ENCODE peak calls at places on chromosomes 3 and 15, in ten cellular contexts. K is A549, Y is sigmoid colon, O is suprapubic skin, X is stomach, R is tibial nerve, B is GM12878, M is K562, Q is transverse colon, L is upper lobe of left lung. C is an unnamed sample. For H3K9me3, the result is how much of the 10 kb centered on the place peaks cover.

GRCh38 chr15:91515188-91515754 is 338.2 kb upstream of the SLCO3A1 start:
- DNase-seq in K (peak), Y (peak), O (peak), X (no peak), R (peak), B (no peak), M (no peak), Q (no peak), L (no peak), C (no peak)

GRCh38 chr15:38072507-38073277 is 138.3 kb downstream of the TMCO5A start:
- DNase-seq in K (peak), Y (peak), O (peak), X (peak), R (peak), B (no peak), M (peak), Q (peak), L (peak), C (peak)

GRCh38 chr3:69695443-69695842 is 43.8 kb upstream of the MITF start:
- DNase-seq in K (no peak), Y (no peak), O (no peak), X (no peak), R (no peak), B (no peak), M (no peak), Q (no peak), L (no peak), C (no peak)

GRCh38 chr15:41940441-41940857 is 31.9 kb downstream of the EHD4 start:
- DNase-seq in K (no peak), Y (no peak), O (peak), X (no peak), R (no peak), B (no peak), M (no peak), Q (no peak), L (no peak), C (no peak)

GRCh38 chr3:81394656-81395055 is 366.8 kb downstream of the GBE1 start:
- DNase-seq in K (no peak), Y (no peak), O (no peak), X (no peak), R (no peak), B (no peak), M (no peak), Q (no peak), L (no peak), C (no peak)

GRCh38 chr3:141941093-141941492 is 64.7 kb downstream of the ATP1B3 start:
- DNase-seq in K (no peak), Y (peak), O (no peak), X (no peak), R (no peak), B (no peak), M (no peak), Q (peak), L (no peak), C (no peak)

GRCh38 chr3:101823525-101823924 is 25.8 kb upstream of the NFKBIZ start:
- DNase-seq in K (no peak), Y (no peak), O (no peak), X (no peak), R (no peak), B (no peak), M (no peak), Q (no peak), L (no peak), C (no peak)

GRCh38 chr15:80587816-80588456 is 107.2 kb upstream of the ABHD17C start:
- DNase-seq in K (no peak), Y (peak), O (no peak), X (no peak), R (no peak), B (no peak), M (no peak), Q (no peak), L (no peak), C (no peak)

GRCh38 chr15:31255732-31256384 is 70.8 kb upstream of the KLF13 start:
- DNase-seq in K (no peak), Y (no peak), O (no peak), X (no peak), R (no peak), B (no peak), M (no peak), Q (peak), L (no peak), C (no peak)

GRCh38 chr15:95567686-95568085 is 762.8 kb upstream of the NR2F2 start:
- DNase-seq in K (no peak), Y (no peak), O (no peak), X (no peak), R (no peak), B (no peak), M (no peak), Q (no peak), L (no peak), C (no peak)

GRCh38 chr15:69860921-69861320 is 236.8 kb downstream of the TLE3 start:
- DNase-seq in K (no peak), Y (no peak), O (no peak), X (no peak), R (no peak), B (no peak), M (no peak), Q (no peak), L (no peak), C (no peak)

GRCh38 chr3:171875923-171876412 is 32.8 kb downstream of the TMEM212 start:
- DNase-seq in K (no peak), Y (no peak), O (no peak), X (no peak), R (no peak), B (no peak), M (no peak), Q (no peak), L (no peak), C (no peak)

GRCh38 chr3:58063424-58063823 is 55.2 kb downstream of the FLNB start:
- DNase-seq in K (no peak), Y (peak), O (no peak), X (peak), R (peak), B (no peak), M (peak), Q (peak), L (no peak), C (no peak)

GRCh38 chr15:29034151-29034550 is 148.4 kb downstream of the APBA2 start:
- DNase-seq in K (no peak), Y (no peak), O (no peak), X (no peak), R (no peak), B (no peak), M (no peak), Q (no peak), L (no peak), C (no peak)

GRCh38 chr3:105429034-105429762 is 62.5 kb downstream of the ALCAM start:
- DNase-seq in K (no peak), Y (no peak), O (no peak), X (no peak), R (no peak), B (no peak), M (no peak), Q (no peak), L (no peak), C (no peak)

GRCh38 chr3:110420158-110420641 is 651.4 kb upstream of the NECTIN3 start:
- DNase-seq in K (peak), Y (no peak), O (no peak), X (no peak), R (no peak), B (no peak), M (no peak), Q (no peak), L (no peak), C (no peak)

GRCh38 chr3:25537476-25537875 is 109.4 kb downstream of the RARB start:
- DNase-seq in K (no peak), Y (no peak), O (no peak), X (no peak), R (no peak), B (no peak), M (no peak), Q (no peak), L (no peak), C (no peak)

GRCh38 chr15:70182858-70183695 is 85.4 kb upstream of the TLE3 start:
- DNase-seq in K (peak), Y (peak), O (no peak), X (no peak), R (no peak), B (no peak), M (no peak), Q (no peak), L (no peak), C (no peak)

GRCh38 chr3:10408680-10409079 is 87.8 kb upstream of the SEC13 start:
- DNase-seq in K (no peak), Y (no peak), O (no peak), X (no peak), R (no peak), B (no peak), M (no peak), Q (no peak), L (no peak), C (no peak)

GRCh38 chr3:42067324-42067723 is 23.8 kb upstream of the TRAK1 start:
- DNase-seq in K (no peak), Y (no peak), O (no peak), X (no peak), R (no peak), B (peak), M (no peak), Q (no peak), L (no peak), C (no peak)

GRCh38 chr3:44988073-44988472 is 12.0 kb downstream of the EXOSC7 start:
- DNase-seq in K (peak), Y (no peak), O (no peak), X (no peak), R (peak), B (no peak), M (peak), Q (no peak), L (no peak), C (no peak)

GRCh38 chr3:18432752-18433151 is 7.6 kb upstream of the SATB1 start:
- DNase-seq in K (no peak), Y (no peak), O (no peak), X (no peak), R (no peak), B (no peak), M (no peak), Q (no peak), L (no peak), C (no peak)

GRCh38 chr3:109089265-109089664 is 28.7 kb downstream of the MORC1 start:
- DNase-seq in K (no peak), Y (no peak), O (no peak), X (no peak), R (no peak), B (no peak), M (no peak), Q (no peak), L (no peak), C (no peak)

GRCh38 chr3:176767385-176767784 is 429.9 kb downstream of the TBL1XR1 start:
- DNase-seq in K (no peak), Y (peak), O (no peak), X (peak), R (no peak), B (no peak), M (no peak), Q (no peak), L (no peak), C (no peak)

GRCh38 chr15:80744826-80745225 is 34.3 kb upstream of the CEMIP start:
- DNase-seq in K (no peak), Y (no peak), O (no peak), X (no peak), R (no peak), B (no peak), M (no peak), Q (no peak), L (no peak), C (no peak)

GRCh38 chr15:25783607-25784131 is 79.5 kb downstream of the ATP10A start:
- DNase-seq in K (peak), Y (peak), O (peak), X (no peak), R (no peak), B (no peak), M (peak), Q (no peak), L (no peak), C (peak)

GRCh38 chr3:136906725-136907124 is 44.7 kb downstream of the NCK1 start:
- DNase-seq in K (no peak), Y (no peak), O (no peak), X (no peak), R (no peak), B (no peak), M (no peak), Q (no peak), L (no peak), C (no peak)

GRCh38 chr3:136913168-136913567 is 44.6 kb upstream of the IL20RB start:
- DNase-seq in K (no peak), Y (no peak), O (no peak), X (no peak), R (no peak), B (no peak), M (no peak), Q (no peak), L (no peak), C (no peak)

GRCh38 chr3:136909187-136909586 is 47.2 kb downstream of the NCK1 start:
- DNase-seq in K (no peak), Y (no peak), O (no peak), X (no peak), R (no peak), B (no peak), M (no peak), Q (no peak), L (no peak), C (no peak)

GRCh38 chr3:136914739-136915138 is 43.0 kb upstream of the IL20RB start:
- DNase-seq in K (no peak), Y (no peak), O (no peak), X (no peak), R (no peak), B (no peak), M (peak), Q (no peak), L (no peak), C (no peak)

DNA sequence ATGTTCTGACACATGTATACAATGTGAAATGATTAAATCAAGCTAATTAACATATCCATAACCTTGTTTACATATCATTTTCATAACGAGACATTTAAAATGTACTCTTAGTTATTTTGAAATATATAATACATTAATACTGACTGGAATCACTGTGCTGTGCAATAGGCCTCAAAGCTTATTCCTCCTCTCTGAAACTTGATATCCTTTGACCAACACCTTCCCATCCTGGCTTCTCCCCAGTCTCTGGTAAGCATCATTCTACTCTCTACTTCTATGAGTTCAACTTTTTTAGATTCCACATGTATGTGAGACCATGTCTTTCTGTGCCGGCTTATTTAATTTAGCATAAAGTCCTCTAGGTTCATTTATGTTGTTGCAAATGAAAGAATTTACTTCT is 47.1 kb upstream of the IL20RB start:
- DNase-seq in K (no peak), Y (no peak), O (no peak), X (no peak), R (no peak), B (no peak), M (no peak), Q (no peak), L (no peak), C (no peak)
- H3K9me3 ChIP-seq in K (under half), Y (under half), O (under half), X (under half), R (under half), B (under half), M (under half), Q (under half), L (under half), C (under half)

GRCh38 chr3:127762077-127762786 is 60.1 kb downstream of the MGLL start:
- DNase-seq in K (no peak), Y (peak), O (no peak), X (no peak), R (no peak), B (peak), M (no peak), Q (peak), L (no peak), C (no peak)
- TF ChIP-seq POLR2A in K (no peak), Y (no peak), O (no peak), X (no peak), R (no peak), B (peak), M (no peak), Q (no peak), L (no peak), C (no peak)

GRCh38 chr3:107283948-107284347 is 93.3 kb upstream of the CCDC54 start:
- DNase-seq in K (no peak), Y (no peak), O (no peak), X (no peak), R (no peak), B (no peak), M (no peak), Q (no peak), L (no peak), C (no peak)

GRCh38 chr3:107289354-107289753 is 87.9 kb upstream of the CCDC54 start:
- DNase-seq in K (no peak), Y (no peak), O (no peak), X (no peak), R (no peak), B (no peak), M (no peak), Q (no peak), L (no peak), C (no peak)

GRCh38 chr3:107284570-107284969 is 92.7 kb upstream of the CCDC54 start:
- DNase-seq in K (no peak), Y (no peak), O (no peak), X (no peak), R (no peak), B (no peak), M (no peak), Q (no peak), L (no peak), C (no peak)

GRCh38 chr3:107285197-107285596 is 92.0 kb upstream of the CCDC54 start:
- DNase-seq in K (no peak), Y (no peak), O (no peak), X (no peak), R (no peak), B (no peak), M (no peak), Q (no peak), L (no peak), C (no peak)
- TF ChIP-seq EP300 in K (no peak), Y (no peak), O (no peak), X (no peak), R (no peak), B (no peak), M (no peak), Q (no peak), L (no peak), C (no peak)

GRCh38 chr3:7657214-7658112 is 796.5 kb downstream of the GRM7 start:
- DNase-seq in K (no peak), Y (no peak), O (no peak), X (no peak), R (no peak), B (no peak), M (no peak), Q (no peak), L (no peak), C (no peak)
- H3K9me3 ChIP-seq in K (under half), Y (under half), O (under half), X (under half), R (under half), B (under half), M (under half), Q (under half), L (under half), C (under half)

DNA sequence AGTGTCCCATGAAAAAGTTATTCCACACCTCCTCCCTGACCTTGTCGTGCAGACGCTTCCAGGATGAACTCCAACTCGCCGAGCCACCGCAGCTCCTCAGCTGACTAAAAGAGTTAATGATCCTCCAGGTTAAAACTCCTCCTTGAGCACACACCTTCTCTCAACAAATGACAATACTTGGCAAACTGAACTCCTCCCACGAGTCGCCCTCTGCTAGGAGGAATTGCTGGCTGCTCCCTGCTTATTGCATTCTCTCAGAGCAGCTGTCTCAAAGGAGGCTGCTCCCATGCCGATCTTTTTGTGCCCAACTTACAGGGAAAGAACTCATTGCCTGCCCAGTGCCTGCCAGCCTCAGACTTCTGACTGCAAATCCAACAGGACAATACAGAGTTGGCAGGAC is at the start of gene ATP13A4:
- DNase-seq in K (peak), Y (no peak), O (no peak), X (peak), R (no peak), B (no peak), M (no peak), Q (peak), L (no peak), C (no peak)
- TF ChIP-seq POLR2A in K (no peak), Y (no peak), O (no peak), X (no peak), R (no peak), B (no peak), M (no peak), Q (peak), L (peak), C (no peak)

GRCh38 chr15:74337607-74338211 is 29.7 kb downstream of the CYP11A1 start:
- DNase-seq in K (no peak), Y (peak), O (no peak), X (no peak), R (no peak), B (no peak), M (no peak), Q (no peak), L (no peak), C (no peak)

GRCh38 chr15:74336061-74337005 is 31.1 kb downstream of the CYP11A1 start:
- DNase-seq in K (no peak), Y (peak), O (peak), X (no peak), R (no peak), B (no peak), M (no peak), Q (no peak), L (peak), C (no peak)

GRCh38 chr15:74335396-74335795 is 32.0 kb downstream of the CYP11A1 start:
- DNase-seq in K (no peak), Y (peak), O (peak), X (no peak), R (no peak), B (no peak), M (no peak), Q (no peak), L (no peak), C (no peak)

GRCh38 chr15:74338676-74339075 is 28.8 kb downstream of the CYP11A1 start:
- DNase-seq in K (no peak), Y (no peak), O (no peak), X (no peak), R (no peak), B (no peak), M (no peak), Q (no peak), L (no peak), C (no peak)

GRCh38 chr15:74337146-74337545 is 30.3 kb downstream of the CYP11A1 start:
- DNase-seq in K (no peak), Y (peak), O (no peak), X (no peak), R (no peak), B (no peak), M (no peak), Q (no peak), L (no peak), C (no peak)
- TF ChIP-seq EP300 in K (no peak), Y (no peak), O (no peak), X (no peak), R (no peak), B (no peak), M (no peak), Q (no peak), L (no peak), C (no peak)

GRCh38 chr15:24068102-24068501 is 381.0 kb upstream of the NDN start:
- DNase-seq in K (no peak), Y (no peak), O (no peak), X (no peak), R (no peak), B (no peak), M (no peak), Q (peak), L (no peak), C (no peak)
- H3K9me3 ChIP-seq in K (under half), Y (under half), O (under half), X (under half), R (under half), B (under half), M (under half), Q (under half), L (under half), C (under half)

GRCh38 chr15:48109212-48109611 is 11.6 kb upstream of the SLC24A5 start:
- DNase-seq in K (no peak), Y (no peak), O (no peak), X (no peak), R (no peak), B (no peak), M (no peak), Q (no peak), L (no peak), C (no peak)

GRCh38 chr15:48112242-48112641 is 8.5 kb upstream of the SLC24A5 start:
- DNase-seq in K (no peak), Y (no peak), O (no peak), X (no peak), R (no peak), B (no peak), M (no peak), Q (no peak), L (no peak), C (no peak)

GRCh38 chr15:48109856-48110531 is 10.8 kb upstream of the SLC24A5 start:
- DNase-seq in K (no peak), Y (no peak), O (no peak), X (no peak), R (no peak), B (no peak), M (no peak), Q (no peak), L (no peak), C (no peak)
- TF ChIP-seq POLR2A in K (no peak), Y (no peak), O (no peak), X (no peak), R (no peak), B (no peak), M (no peak), Q (no peak), L (no peak), C (no peak)

C was measured in ovary.